ENCODE peak calls at places on chromosome 6, in seven cellular contexts. A is small intestine, C is IMR-90, G is lower lobe of right lung, O is upper lobe of right lung, S is cardiac muscle cell, N is body of pancreas. K is an unnamed sample.

GRCh38 chr6:11601776-11602605 is 64.4 kb downstream of the TMEM170B start:
- DNase-seq in A (no peak), S (no peak), C (no peak), O (no peak), N (no peak), G (no peak), K (no peak)

GRCh38 chr6:152636675-152637421 is at the start of gene SYNE1:
- DNase-seq in G (peak), S (peak), A (no peak), N (peak), O (peak), C (peak), K (no peak)

GRCh38 chr6:13927203-13927602 is 2.5 kb downstream of the RNF182 start:
- DNase-seq in A (no peak), O (no peak), C (no peak), N (no peak), G (no peak), S (no peak), K (no peak)

GRCh38 chr6:39980839-39981580 is 46.7 kb upstream of the MOCS1 start:
- DNase-seq in S (peak), O (no peak), G (no peak), N (peak), C (peak), A (peak), K (no peak)

GRCh38 chr6:215335-216034 is 76.8 kb upstream of the DUSP22 start:
- DNase-seq in C (peak), S (no peak), G (peak), N (no peak), A (no peak), O (peak), K (no peak)

GRCh38 chr6:12013368-12013617 is 1.2 kb downstream of the HIVEP1 start:
- DNase-seq in C (no peak), S (no peak), O (no peak), N (no peak), G (no peak), A (no peak), K (no peak)

GRCh38 chr6:144757299-144757698 is 472.2 kb downstream of the UTRN start:
- DNase-seq in S (no peak), C (peak), A (peak), G (no peak), O (no peak), N (no peak), K (no peak)

GRCh38 chr6:20757761-20758160 is 223.5 kb downstream of the CDKAL1 start:
- DNase-seq in A (no peak), O (no peak), C (peak), S (no peak), G (no peak), N (no peak), K (no peak)

GRCh38 chr6:74282143-74282689 is 586.2 kb downstream of the CD109 start:
- DNase-seq in G (no peak), S (no peak), O (peak), A (no peak), C (no peak), N (no peak), K (no peak)

GRCh38 chr6:29845405-29846006 is 17.9 kb downstream of the HLA-G start:
- DNase-seq in G (no peak), S (no peak), N (no peak), C (no peak), O (no peak), A (peak), K (no peak)

GRCh38 chr6:136039185-136039584 is 187.7 kb downstream of the PDE7B start:
- DNase-seq in C (peak), A (no peak), O (no peak), G (no peak), N (no peak), S (peak), K (no peak)

GRCh38 chr6:52984247-52984646 is 10.8 kb downstream of the GSTA4 start:
- DNase-seq in S (no peak), N (no peak), C (no peak), A (peak), G (no peak), O (no peak), K (no peak)

GRCh38 chr6:157407637-157408036 is 26.6 kb downstream of the ZDHHC14 start:
- DNase-seq in A (no peak), S (no peak), G (no peak), N (no peak), C (no peak), O (no peak), K (no peak)

GRCh38 chr6:148325316-148326068 is 17.1 kb upstream of the SASH1 start:
- DNase-seq in C (peak), G (no peak), S (no peak), N (no peak), O (no peak), A (no peak), K (no peak)

GRCh38 chr6:148332088-148332487 is 10.6 kb upstream of the SASH1 start:
- DNase-seq in C (no peak), N (no peak), G (no peak), A (no peak), O (no peak), S (peak), K (no peak)

GRCh38 chr6:148328876-148329567 is 13.6 kb upstream of the SASH1 start:
- DNase-seq in G (no peak), C (no peak), N (no peak), S (no peak), O (no peak), A (no peak), K (no peak)

GRCh38 chr6:148324297-148325007 is 18.2 kb upstream of the SASH1 start:
- DNase-seq in C (peak), N (no peak), G (no peak), S (peak), A (no peak), O (peak), K (no peak)

GRCh38 chr6:148329568-148330299 is 12.9 kb upstream of the SASH1 start:
- DNase-seq in O (no peak), C (peak), N (no peak), G (no peak), A (no peak), S (peak), K (no peak)
- H3K27ac ChIP-seq in O (no peak), C (peak), N (no peak), G (no peak), A (no peak), S (no peak), K (peak)

GRCh38 chr6:169620171-169621125 is 81.4 kb downstream of the WDR27 start:
- DNase-seq in N (no peak), A (peak), G (peak), O (no peak), C (peak), S (peak), K (no peak)

GRCh38 chr6:169622618-169623017 is 79.2 kb downstream of the WDR27 start:
- DNase-seq in G (no peak), S (peak), O (no peak), C (peak), N (no peak), A (no peak), K (no peak)

GRCh38 chr6:169619650-169620049 is 82.2 kb downstream of the WDR27 start:
- DNase-seq in O (no peak), A (no peak), N (no peak), C (peak), G (no peak), S (peak), K (no peak)

GRCh38 chr6:169623343-169623742 is 78.5 kb downstream of the WDR27 start:
- DNase-seq in O (no peak), N (no peak), G (no peak), S (no peak), A (no peak), C (no peak), K (no peak)

DNA sequence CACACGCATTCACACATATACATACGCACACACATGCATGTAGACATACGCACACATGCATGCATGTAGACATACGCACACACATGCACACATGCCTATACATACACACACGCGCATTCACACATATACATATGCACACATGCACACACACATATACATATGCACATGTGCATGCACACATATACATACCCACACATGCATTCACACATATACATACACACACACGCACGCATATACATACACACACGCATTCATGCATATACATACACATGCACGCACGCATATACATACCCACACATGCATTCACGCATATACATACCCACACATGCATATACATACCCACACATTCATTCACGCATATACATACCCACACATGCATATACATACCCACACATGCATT is 80.5 kb downstream of the WDR27 start:
- DNase-seq in S (no peak), C (no peak), A (no peak), O (no peak), G (no peak), N (no peak), K (no peak)
- H3K27ac ChIP-seq in S (no peak), C (no peak), A (no peak), O (no peak), G (no peak), N (no peak), K (no peak)

DNA sequence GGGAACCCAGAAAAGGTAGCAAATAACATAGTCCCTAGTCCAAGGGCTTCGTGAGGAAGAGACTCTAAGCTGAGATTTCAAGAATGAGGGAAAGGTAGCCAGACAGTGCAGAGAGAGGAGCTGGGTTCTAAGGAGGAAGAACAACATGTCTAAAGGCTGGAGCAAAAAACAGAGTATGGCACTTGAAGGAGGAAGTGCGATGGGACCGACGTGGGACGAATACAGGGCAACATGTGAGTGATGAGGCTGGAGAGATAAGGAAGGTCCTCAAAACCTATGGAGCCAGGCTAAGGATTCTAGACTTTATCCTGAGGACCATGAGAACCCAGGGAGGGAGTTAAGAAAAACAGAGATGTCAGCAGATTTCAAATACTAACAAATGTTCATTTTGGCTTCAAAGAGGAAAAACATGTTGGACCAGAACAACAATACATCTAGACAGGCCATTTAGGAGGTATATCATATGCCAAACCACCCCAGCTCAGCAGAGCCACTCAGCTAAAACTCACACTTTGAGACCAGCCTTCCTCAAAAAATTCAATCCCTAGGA is 17.5 kb downstream of the ATXN1 start:
- DNase-seq in C (no peak), S (no peak), G (peak), O (no peak), A (no peak), N (no peak), K (no peak)
- H3K27ac ChIP-seq in C (no peak), S (no peak), G (no peak), O (no peak), A (no peak), N (no peak), K (no peak)

GRCh38 chr6:10415593-10416480 is 963 bp upstream of the TFAP2A start:
- DNase-seq in S (no peak), A (peak), N (no peak), C (no peak), O (no peak), G (no peak), K (no peak)
- H3K27ac ChIP-seq in S (no peak), A (no peak), N (no peak), C (no peak), O (no peak), G (no peak), K (no peak)

GRCh38 chr6:134470090-134470975 is 152.4 kb upstream of the SGK1 start:
- DNase-seq in O (no peak), S (no peak), N (no peak), C (no peak), A (no peak), G (no peak), K (no peak)

GRCh38 chr6:134466751-134467525 is 149.0 kb upstream of the SGK1 start:
- DNase-seq in A (peak), C (peak), O (no peak), G (no peak), N (no peak), S (no peak), K (no peak)

GRCh38 chr6:134458857-134459657 is 141.1 kb upstream of the SGK1 start:
- DNase-seq in N (no peak), C (no peak), G (no peak), O (no peak), S (no peak), A (no peak), K (no peak)

GRCh38 chr6:134468633-134469032 is 150.7 kb upstream of the SGK1 start:
- DNase-seq in S (no peak), N (peak), O (no peak), G (no peak), C (no peak), A (no peak), K (no peak)

DNA sequence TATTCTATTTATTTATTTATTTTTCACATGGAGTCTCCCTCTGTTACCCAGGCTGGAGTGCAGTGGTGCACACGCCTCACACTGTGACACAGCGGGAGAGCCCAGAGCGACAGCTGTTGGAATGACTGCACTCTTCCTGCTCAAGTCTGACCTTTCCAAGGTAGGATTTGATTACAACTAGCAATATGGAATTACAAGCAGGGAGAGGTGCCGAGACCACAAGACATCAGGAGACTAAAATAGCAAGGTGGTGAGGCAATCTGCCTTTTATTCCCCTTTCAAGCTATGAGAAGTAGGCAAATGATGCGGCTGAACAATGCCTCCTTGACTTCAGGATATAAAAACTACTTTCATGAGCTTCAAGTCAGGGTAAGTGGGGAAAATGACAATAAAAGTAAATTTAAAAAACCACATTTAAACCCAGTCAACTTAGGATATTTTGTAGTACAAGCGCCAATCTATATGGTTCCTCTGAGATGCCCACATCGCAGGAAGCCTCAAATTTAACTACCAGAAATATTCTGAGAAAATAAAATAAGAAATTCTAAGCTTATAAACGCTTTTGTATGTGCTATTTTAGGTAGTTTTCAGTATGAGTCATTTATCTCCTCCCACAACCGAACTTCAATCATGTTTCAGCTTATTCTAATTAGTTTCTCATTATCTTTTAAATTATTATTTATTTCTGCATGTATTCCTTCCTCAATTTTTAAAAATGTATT is 146.9 kb upstream of the SGK1 start:
- DNase-seq in S (peak), O (no peak), G (no peak), C (peak), N (no peak), A (no peak), K (no peak)
- H3K27ac ChIP-seq in S (no peak), O (no peak), G (no peak), C (no peak), N (no peak), A (no peak), K (no peak)

GRCh38 chr6:49553353-49553752 is 2.9 kb downstream of the C6orf141 start:
- DNase-seq in A (no peak), G (no peak), S (no peak), N (no peak), O (no peak), C (peak), K (no peak)

GRCh38 chr6:49558233-49558632 is 7.8 kb downstream of the C6orf141 start:
- DNase-seq in S (no peak), C (no peak), N (no peak), A (no peak), O (no peak), G (no peak), K (no peak)

GRCh38 chr6:49555951-49556350 is 5.5 kb downstream of the C6orf141 start:
- DNase-seq in S (no peak), A (no peak), G (no peak), C (no peak), N (no peak), O (no peak), K (no peak)

GRCh38 chr6:49557177-49557576 is 6.7 kb downstream of the C6orf141 start:
- DNase-seq in N (no peak), G (no peak), A (no peak), C (no peak), O (no peak), S (no peak), K (no peak)

GRCh38 chr6:49556429-49556837 is 6.0 kb downstream of the C6orf141 start:
- DNase-seq in O (no peak), A (peak), C (peak), S (peak), N (peak), G (no peak), K (no peak)
- H3K27ac ChIP-seq in O (no peak), A (no peak), C (no peak), S (no peak), N (peak), G (peak), K (no peak)

GRCh38 chr6:160586374-160586773 is 77.7 kb downstream of the LPA start:
- DNase-seq in O (no peak), N (no peak), S (no peak), G (no peak), C (no peak), A (no peak), K (no peak)

GRCh38 chr6:160583805-160584204 is 80.3 kb downstream of the LPA start:
- DNase-seq in S (no peak), C (no peak), O (no peak), A (no peak), N (no peak), G (no peak), K (no peak)
- H3K27ac ChIP-seq in S (no peak), C (no peak), O (no peak), A (no peak), N (no peak), G (no peak), K (no peak)